ENCODE peak calls at places on chromosomes 6 and 20, in seven cellular contexts. N, H, A, F, K, M and X are unnamed samples.

GRCh38 chr20:7362601-7363000 is 577.7 kb downstream of the HAO1 start:
- DNase-seq in F (no peak), A (no peak), N (no peak), M (no peak), H (no peak), K (no peak), X (no peak)

GRCh38 chr20:47038581-47039560 is 144.2 kb downstream of the EYA2 start:
- DNase-seq in F (no peak), M (no peak), K (no peak), A (no peak), N (no peak), H (no peak), X (no peak)

GRCh38 chr6:9690388-9690787 is 724.5 kb downstream of the TFAP2A start:
- DNase-seq in M (no peak), K (no peak), N (no peak), F (no peak), A (no peak), H (no peak), X (no peak)

GRCh38 chr20:4060856-4061440 is 45.6 kb upstream of the RNF24 start:
- DNase-seq in K (no peak), H (no peak), F (no peak), A (no peak), M (no peak), N (no peak), X (no peak)

GRCh38 chr20:58075565-58075964 is 152.9 kb downstream of the ANKRD60 start:
- DNase-seq in F (no peak), H (no peak), A (no peak), K (peak; percentile 2), M (peak; percentile 31), N (no peak), X (no peak)

GRCh38 chr6:41422156-41422555 is 86.7 kb downstream of the NCR2 start:
- DNase-seq in H (no peak), N (no peak), K (no peak), F (no peak), M (no peak), A (no peak), X (no peak)

GRCh38 chr6:85404497-85405174 is 45.2 kb upstream of the NT5E start:
- DNase-seq in H (peak; percentile 95), K (peak; percentile 77), N (no peak), F (no peak), M (no peak), A (peak; percentile 93), X (no peak)

GRCh38 chr6:113211185-113211584 is 646.0 kb upstream of the MARCKS start:
- DNase-seq in A (no peak), K (no peak), F (no peak), N (no peak), M (no peak), H (no peak), X (no peak)

GRCh38 chr6:12233693-12234551 is 56.2 kb upstream of the EDN1 start:
- DNase-seq in K (peak; percentile 67), H (peak; percentile 84), M (no peak), A (peak; percentile 86), N (no peak), F (peak; percentile 48), X (no peak)

GRCh38 chr20:35146299-35146921 is 726 bp downstream of the EDEM2 start:
- DNase-seq in A (no peak), M (peak; percentile 86), K (peak; percentile 57), H (no peak), F (no peak), N (no peak), X (peak; percentile 69)

GRCh38 chr6:28988536-28989415 is 16.3 kb downstream of the ZNF311 start:
- DNase-seq in H (peak; percentile 61), F (peak; percentile 75), A (peak; percentile 38), N (no peak), K (peak; percentile 85), M (peak; percentile 87), X (peak; percentile 81)

GRCh38 chr6:81800666-81801065 is 48.2 kb upstream of the TENT5A start:
- DNase-seq in K (no peak), H (no peak), F (no peak), A (no peak), N (no peak), M (no peak), X (no peak)

GRCh38 chr6:44256291-44257006 is 879 bp downstream of the SLC35B2 start:
- DNase-seq in N (no peak), H (no peak), F (no peak), M (peak; percentile 79), K (peak; percentile 75), A (no peak), X (no peak)

GRCh38 chr6:47019941-47020340 is 22.2 kb downstream of the ADGRF1 start:
- DNase-seq in M (no peak), A (no peak), F (no peak), K (no peak), H (no peak), N (no peak), X (no peak)

GRCh38 chr6:112640895-112641294 is 293.8 kb downstream of the RFPL4B start:
- DNase-seq in F (no peak), N (no peak), A (peak; percentile 92), M (no peak), H (peak; percentile 68), K (no peak), X (no peak)

GRCh38 chr6:4487538-4487937 is 288.7 kb upstream of the CDYL start:
- DNase-seq in K (no peak), M (no peak), F (no peak), N (no peak), A (no peak), H (no peak), X (no peak)

GRCh38 chr6:150741633-150742200 is 123.8 kb upstream of the MTHFD1L start:
- DNase-seq in N (no peak), M (no peak), A (no peak), K (no peak), F (no peak), H (no peak), X (no peak)

GRCh38 chr20:50711113-50711825 is 19.9 kb upstream of the RIPOR3 start:
- DNase-seq in K (no peak), N (no peak), H (no peak), M (no peak), A (no peak), F (no peak), X (no peak)

GRCh38 chr6:30885999-30886896 is 1.9 kb downstream of the DDR1 start:
- DNase-seq in A (peak; percentile 65), N (no peak), H (peak; percentile 79), K (peak; percentile 74), F (no peak), M (peak; percentile 54), X (peak; percentile 59)

GRCh38 chr20:32333988-32334885 is 23.9 kb upstream of the ASXL1 start:
- DNase-seq in N (no peak), F (peak; percentile 61), M (peak; percentile 87), H (no peak), K (peak; percentile 70), A (no peak), X (peak; percentile 92)

GRCh38 chr6:168713839-168714238 is 272.9 kb downstream of the SMOC2 start:
- DNase-seq in M (no peak), A (no peak), F (no peak), H (no peak), N (no peak), K (peak; percentile 71), X (no peak)

DNA sequence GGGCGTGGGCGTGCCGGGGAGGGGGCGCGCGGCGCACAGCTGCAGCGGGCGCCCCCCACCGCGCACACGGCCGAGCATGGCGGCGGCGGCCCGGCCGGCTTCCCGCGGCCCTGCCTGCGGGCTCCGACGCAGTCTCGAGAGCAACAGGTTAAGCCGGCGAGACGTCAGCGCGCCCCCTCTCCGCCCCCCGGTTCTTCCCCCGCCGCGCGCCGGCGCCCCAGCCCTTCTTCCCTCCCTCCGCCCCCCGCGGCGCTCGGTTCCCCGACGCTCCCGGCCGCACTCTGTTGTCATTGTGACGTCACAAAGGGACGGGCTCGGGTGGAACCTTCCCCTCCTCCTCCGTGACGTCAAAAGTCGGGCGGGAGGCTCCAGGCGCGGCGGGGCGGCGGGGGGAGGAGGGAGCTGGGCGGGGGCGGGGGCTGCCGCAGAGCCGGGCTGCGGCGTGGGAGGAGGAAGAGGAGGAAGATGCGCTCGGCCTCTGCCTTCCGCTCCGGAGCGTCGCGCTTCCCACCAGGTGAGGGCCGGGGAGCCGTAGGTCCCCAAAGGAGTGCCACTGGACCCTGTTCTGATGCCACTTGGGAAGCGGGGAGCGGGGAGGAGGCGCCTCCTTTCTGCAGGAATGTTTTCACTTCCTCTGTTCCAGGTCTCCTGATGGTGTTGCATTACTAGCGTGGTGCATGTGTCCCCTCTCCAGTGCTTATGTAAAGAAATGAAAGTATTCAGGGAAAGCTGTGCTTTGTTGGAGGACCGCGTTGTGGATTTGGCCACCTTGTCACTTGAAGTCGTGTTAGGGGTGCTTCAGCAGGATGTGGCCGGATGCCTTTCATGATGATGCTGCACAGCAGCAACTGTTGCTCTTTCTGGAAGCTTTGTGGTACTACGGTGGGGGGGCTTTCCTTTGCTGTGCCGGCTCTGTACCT is 2.8 kb downstream of the JARID2 start:
- DNase-seq in H (peak; percentile 97), A (peak; percentile 91), K (peak; percentile 98), M (peak; percentile 98), N (peak; percentile 85), F (peak; percentile 99), X (peak; percentile 96)
- H3K27ac ChIP-seq in H (peak overlapping the region; percentile 83), A (peak overlapping the region; percentile 69), K (peak overlapping the region; percentile 81), M (peak overlapping the region; percentile 92), N (peak overlapping the region; percentile 82), F (peak overlapping the region; percentile 99), X (peak overlapping the region; percentile 91)

GRCh38 chr20:18018100-18018499 is 39.6 kb downstream of the OVOL2 start:
- DNase-seq in H (no peak), M (peak; percentile 58), N (no peak), F (no peak), K (no peak), A (no peak), X (no peak)
- H3K27me3 ChIP-seq in H (peaks cover 7% of the 10 kb centered on the region), M (no peaks in the 10 kb centered on the region), N (no peaks in the 10 kb centered on the region), F (no peaks in the 10 kb centered on the region), K (no peaks in the 10 kb centered on the region), A (no peaks in the 10 kb centered on the region), X (no peaks in the 10 kb centered on the region)

GRCh38 chr6:33105916-33106871 is 30.4 kb downstream of the HLA-DPB1 start:
- DNase-seq in A (no peak), H (no peak), N (no peak), F (no peak), K (no peak), M (no peak), X (no peak)
- H3K27ac ChIP-seq in A (no peak overlapping the region), H (no peak overlapping the region), N (no peak overlapping the region), F (no peak overlapping the region), K (no peak overlapping the region), M (no peak overlapping the region), X (no peak overlapping the region)

GRCh38 chr20:37914367-37914671 is 11.4 kb downstream of the VSTM2L start:
- DNase-seq in K (no peak), F (no peak), M (no peak), N (no peak), A (no peak), H (no peak), X (no peak)
- H3K27me3 ChIP-seq in K (peaks cover 25% of the 10 kb centered on the region), F (peaks cover 10% of the 10 kb centered on the region), M (no peaks in the 10 kb centered on the region), N (peaks cover 8% of the 10 kb centered on the region), A (peaks cover 46% of the 10 kb centered on the region), H (peaks cover 84% of the 10 kb centered on the region), X (peaks cover 36% of the 10 kb centered on the region)

DNA sequence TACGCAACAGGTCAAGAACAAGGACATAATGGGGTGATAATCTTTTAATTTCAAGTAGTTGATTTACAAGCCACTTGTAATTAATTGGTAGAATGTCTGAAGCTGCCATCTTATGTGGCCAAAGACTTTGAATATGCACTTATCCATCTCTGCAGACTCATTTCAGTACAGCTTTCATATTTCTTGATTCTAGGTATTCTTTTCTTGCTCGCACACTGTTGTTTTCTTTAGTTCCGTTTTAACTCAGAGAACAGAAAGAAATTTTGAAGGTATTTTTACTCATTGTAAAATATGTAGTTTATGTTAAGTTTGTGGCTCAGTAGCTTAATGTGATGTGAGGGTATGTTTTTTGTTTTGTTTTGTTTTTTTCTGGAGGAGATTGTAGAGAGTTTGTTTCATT is 73.9 kb downstream of the UBR2 start:
- DNase-seq in K (no peak), A (no peak), N (no peak), F (no peak), H (no peak), M (no peak), X (no peak)
- H3K27ac ChIP-seq in K (no peak overlapping the region), A (no peak overlapping the region), N (no peak overlapping the region), F (no peak overlapping the region), H (no peak overlapping the region), M (no peak overlapping the region), X (no peak overlapping the region)

GRCh38 chr20:43188234-43188653 is 1.5 kb downstream of the PTPRT start:
- DNase-seq in H (no peak), K (no peak), A (no peak), N (no peak), F (no peak), M (no peak), X (no peak)
- H3K27me3 ChIP-seq in H (peaks cover 18% of the 10 kb centered on the region), K (peaks cover 22% of the 10 kb centered on the region), A (peaks cover 14% of the 10 kb centered on the region), N (peaks cover 7% of the 10 kb centered on the region), F (no peaks in the 10 kb centered on the region), M (peaks cover 45% of the 10 kb centered on the region), X (peaks cover 55% of the 10 kb centered on the region)